ENCODE peak calls at places on chromosomes 6 and 20, in eight cellular contexts. E is body of pancreas; Y is gastrocnemius medialis; H is GM12878; W is brain microvascular endothelial cell; I is CD8-positive, alpha-beta T cell; G is Panc1; D is tibial nerve. R is an unnamed sample. For H3K27me3, the result is how much of the 10 kb centered on the place peaks cover.

GRCh38 chr6:145705561-145705960 is 29.8 kb downstream of the EPM2A start:
- DNase-seq in Y (no peak), W (peak), E (no peak), H (no peak), D (no peak), I (no peak), G (no peak), R (no peak)

GRCh38 chr20:61815176-61815575 is 250.5 kb downstream of the TAF4 start:
- DNase-seq in E (no peak), Y (no peak), W (no peak), D (no peak), H (no peak), I (no peak), G (no peak), R (no peak)

GRCh38 chr6:85865665-85866372 is 223.1 kb upstream of the SYNCRIP start:
- DNase-seq in E (peak), D (no peak), I (no peak), W (peak), Y (no peak), H (no peak), G (no peak), R (no peak)

GRCh38 chr6:1777921-1778692 is 168.4 kb downstream of the FOXC1 start:
- DNase-seq in H (no peak), D (no peak), E (no peak), G (no peak), Y (no peak), W (no peak), I (no peak), R (no peak)

GRCh38 chr6:354631-355280 is 36.8 kb upstream of the IRF4 start:
- DNase-seq in H (no peak), Y (no peak), E (no peak), D (no peak), I (no peak), G (no peak), W (no peak), R (peak)

GRCh38 chr6:143498428-143498827 is 13.1 kb downstream of the FUCA2 start:
- DNase-seq in W (no peak), E (no peak), G (no peak), H (no peak), I (no peak), Y (no peak), D (no peak), R (no peak)

GRCh38 chr6:18022398-18023231 is 35.2 kb upstream of the KIF13A start:
- DNase-seq in W (peak), D (no peak), Y (no peak), E (no peak), I (no peak), H (no peak), G (no peak), R (peak)

GRCh38 chr20:753897-754635 is 14.2 kb downstream of the SLC52A3 start:
- DNase-seq in Y (no peak), D (no peak), I (no peak), H (no peak), G (no peak), E (no peak), W (no peak), R (no peak)

GRCh38 chr6:31533455-31533841 is 4.7 kb downstream of the MCCD1 start:
- DNase-seq in E (no peak), Y (no peak), G (no peak), W (no peak), I (no peak), H (no peak), D (no peak), R (no peak)

GRCh38 chr6:58419321-58419720 is 1101.9 kb downstream of the PRIM2 start:
- DNase-seq in Y (no peak), I (no peak), G (no peak), E (no peak), H (no peak), D (no peak), W (no peak), R (no peak)

GRCh38 chr6:26159417-26160273 is 72.4 kb downstream of the HFE start:
- DNase-seq in D (no peak), G (no peak), Y (no peak), W (no peak), I (no peak), E (no peak), H (peak), R (no peak)

GRCh38 chr6:13446371-13446770 is 41.0 kb downstream of the GFOD1 start:
- DNase-seq in W (no peak), I (no peak), E (no peak), H (no peak), D (no peak), G (no peak), Y (no peak), R (no peak)

GRCh38 chr6:31037169-31037568 is 26.9 kb downstream of the MUC22 start:
- DNase-seq in Y (no peak), H (no peak), D (no peak), E (no peak), G (no peak), W (no peak), I (no peak), R (no peak)

GRCh38 chr6:6600865-6601264 is 12.3 kb downstream of the LY86 start:
- DNase-seq in G (no peak), I (no peak), W (no peak), E (no peak), Y (no peak), H (no peak), D (no peak), R (no peak)

GRCh38 chr6:43849844-43850243 is 79.8 kb downstream of the VEGFA start:
- DNase-seq in H (no peak), W (peak), I (no peak), D (no peak), G (no peak), E (no peak), Y (no peak), R (no peak)

GRCh38 chr20:64077094-64077493 is 2.2 kb downstream of the RGS19 start:
- DNase-seq in E (no peak), Y (no peak), H (no peak), D (no peak), I (no peak), W (no peak), G (no peak), R (no peak)

GRCh38 chr20:2178328-2179232 is 77.0 kb downstream of the STK35 start:
- DNase-seq in G (no peak), D (no peak), H (no peak), I (no peak), E (peak), W (no peak), Y (no peak), R (no peak)

GRCh38 chr6:23533954-23534725 is 591.9 kb upstream of the NRSN1 start:
- DNase-seq in I (no peak), E (no peak), Y (no peak), W (no peak), G (no peak), D (no peak), H (no peak), R (no peak)

GRCh38 chr6:93644611-93645010 is 225.3 kb upstream of the EPHA7 start:
- DNase-seq in I (no peak), W (no peak), Y (no peak), D (no peak), E (no peak), H (no peak), G (no peak), R (no peak)

GRCh38 chr6:31197559-31198305 is 27.2 kb upstream of the POU5F1 start:
- DNase-seq in I (peak), Y (peak), D (peak), E (peak), G (peak), W (peak), H (peak), R (peak)

GRCh38 chr20:328596-329324 is 3.4 kb downstream of the SOX12 start:
- DNase-seq in W (no peak), E (peak), G (no peak), Y (no peak), D (no peak), I (peak), H (no peak), R (no peak)

GRCh38 chr20:38162878-38163875 is 1.9 kb downstream of the TGM2 start:
- DNase-seq in W (no peak), D (no peak), E (no peak), I (no peak), Y (no peak), G (no peak), H (no peak), R (no peak)

GRCh38 chr6:45327956-45328522 is at the start of gene RUNX2:
- DNase-seq in H (no peak), G (no peak), I (peak), W (peak), Y (no peak), D (no peak), E (no peak), R (no peak)

GRCh38 chr6:113168057-113168456 is 689.1 kb upstream of the MARCKS start:
- DNase-seq in Y (no peak), I (no peak), W (no peak), D (no peak), E (no peak), H (no peak), G (no peak), R (no peak)

GRCh38 chr6:163956571-163957407 is 542.3 kb downstream of the QKI start:
- DNase-seq in E (peak), Y (peak), W (peak), I (peak), H (peak), G (peak), D (peak), R (peak)

GRCh38 chr6:14488185-14488584 is 370.6 kb downstream of the CD83 start:
- DNase-seq in D (no peak), H (no peak), I (no peak), E (no peak), G (no peak), W (no peak), Y (no peak), R (no peak)

GRCh38 chr6:113732384-113732966 is 124.7 kb upstream of the MARCKS start:
- DNase-seq in Y (peak), W (no peak), H (no peak), E (peak), G (no peak), I (no peak), D (peak), R (peak)

GRCh38 chr6:21230536-21230935 is 363.0 kb upstream of the SOX4 start:
- DNase-seq in E (no peak), W (no peak), G (no peak), D (no peak), I (no peak), Y (no peak), H (no peak), R (no peak)

GRCh38 chr20:16573011-16573965 is at the start of gene KIF16B:
- DNase-seq in H (peak), Y (peak), I (peak), D (peak), G (peak), E (peak), W (peak), R (peak)

GRCh38 chr6:9140861-9141534 is 705.7 kb upstream of the SLC35B3 start:
- DNase-seq in G (peak), W (no peak), I (no peak), Y (no peak), E (peak), D (no peak), H (no peak), R (no peak)

GRCh38 chr6:98832282-98833100 is 1.9 kb upstream of the POU3F2 start:
- DNase-seq in G (no peak), D (no peak), H (no peak), Y (no peak), I (no peak), E (no peak), W (peak), R (no peak)

GRCh38 chr20:33732166-33732970 is 572 bp downstream of the ZNF341 start:
- DNase-seq in Y (peak), G (no peak), I (peak), E (peak), H (peak), W (peak), D (peak), R (peak)

GRCh38 chr6:139982652-139983051 is 608.2 kb upstream of the CITED2 start:
- DNase-seq in I (no peak), H (no peak), E (no peak), W (peak), D (no peak), G (no peak), Y (no peak), R (no peak)

GRCh38 chr6:81704700-81705099 is 47.8 kb downstream of the TENT5A start:
- DNase-seq in E (no peak), Y (no peak), G (no peak), I (no peak), H (no peak), W (no peak), D (no peak), R (no peak)

GRCh38 chr6:33904050-33904827 is 100.4 kb upstream of the MLN start:
- DNase-seq in W (no peak), I (peak), H (peak), E (peak), G (no peak), D (no peak), Y (no peak), R (no peak)

GRCh38 chr6:33077908-33078307 is 2.1 kb downstream of the HLA-DPB1 start:
- DNase-seq in I (no peak), D (no peak), H (no peak), G (no peak), E (no peak), Y (no peak), W (no peak), R (no peak)

GRCh38 chr6:15938086-15938485 is 190.8 kb upstream of the MYLIP start:
- DNase-seq in E (no peak), H (no peak), Y (no peak), G (no peak), D (no peak), W (no peak), I (no peak), R (no peak)

DNA sequence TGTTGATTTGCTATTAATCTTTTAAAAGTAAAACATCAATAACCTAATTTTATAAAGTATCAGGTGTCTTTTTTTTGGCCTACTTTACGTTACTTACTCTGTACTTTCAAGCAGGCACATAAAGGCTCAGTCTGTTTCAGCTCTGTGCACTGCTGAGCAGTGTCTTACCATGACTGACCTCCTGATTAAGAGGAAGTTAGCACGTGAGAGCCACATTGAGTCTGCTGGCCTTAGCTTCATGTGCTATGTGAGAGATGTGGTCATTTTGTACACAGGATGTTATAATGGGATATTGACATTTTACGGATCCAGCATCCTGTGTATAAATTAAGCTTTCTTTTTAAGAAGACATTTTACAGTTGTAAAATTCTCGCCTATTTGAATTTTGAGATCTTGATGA is 31.9 kb downstream of the ARID1B start:
- DNase-seq in G (no peak), E (no peak), W (no peak), D (peak), I (no peak), Y (peak), H (peak), R (no peak)
- H3K27ac ChIP-seq in G (no peak), E (no peak), W (no peak), D (no peak), I (no peak), Y (peak), H (peak), R (peak)

DNA sequence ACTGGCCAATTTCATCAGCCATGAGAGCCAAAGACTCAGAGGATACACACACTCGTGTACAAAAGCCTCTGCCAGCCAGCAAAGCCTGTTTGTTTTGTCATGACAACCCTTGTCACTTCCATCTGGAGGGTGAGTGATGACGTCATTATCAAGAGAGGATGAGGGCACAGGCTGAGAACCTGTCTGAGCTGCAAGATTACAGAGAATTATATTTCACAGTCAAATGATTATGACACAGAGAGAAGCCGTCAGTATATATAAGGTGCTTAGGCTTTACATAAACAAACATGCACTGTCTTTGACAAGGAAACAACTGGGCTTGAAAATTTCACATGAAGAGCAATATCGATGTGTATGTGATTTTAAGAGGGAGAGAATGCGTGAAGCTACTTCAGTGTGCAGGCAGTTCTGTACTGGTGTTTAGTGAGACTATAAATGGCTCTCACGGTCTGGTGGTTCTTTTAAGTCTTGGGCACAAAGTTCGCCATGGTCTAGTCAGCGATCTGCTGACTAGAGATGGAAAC is 36.5 kb upstream of the BCLAF1 start:
- DNase-seq in G (no peak), D (no peak), I (no peak), Y (no peak), H (no peak), E (no peak), W (no peak), R (no peak)
- TF ChIP-seq CTCF in G (no peak), D (no peak), I (no peak), Y (no peak), H (no peak), E (no peak), W (no peak), R (no peak)

DNA sequence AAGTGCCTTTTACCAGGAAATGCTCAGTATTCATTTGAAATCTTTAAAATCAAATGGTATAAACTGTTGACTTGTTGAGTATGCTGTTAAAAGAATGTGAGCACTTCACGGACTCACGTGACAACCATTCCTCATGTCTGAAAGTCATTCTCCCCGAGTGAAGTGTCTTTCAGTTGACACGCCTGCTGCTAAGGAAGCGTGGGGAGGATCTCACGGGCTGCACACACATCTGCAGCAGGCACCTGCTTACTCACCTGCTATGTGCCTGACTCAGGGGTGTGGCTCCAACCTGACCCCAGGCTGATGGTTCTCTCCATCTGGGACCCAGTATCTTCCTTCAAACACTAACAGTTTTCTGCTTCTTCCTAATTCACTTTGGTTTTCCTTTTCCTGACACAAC is 32.7 kb downstream of the WDR27 start:
- DNase-seq in D (no peak), H (no peak), Y (no peak), G (no peak), E (no peak), W (no peak), I (no peak), R (no peak)
- H3K27me3 ChIP-seq in D (under half), H (under half), Y (under half), G (under half), E (under half), W (under half), I (under half), R (under half)

DNA sequence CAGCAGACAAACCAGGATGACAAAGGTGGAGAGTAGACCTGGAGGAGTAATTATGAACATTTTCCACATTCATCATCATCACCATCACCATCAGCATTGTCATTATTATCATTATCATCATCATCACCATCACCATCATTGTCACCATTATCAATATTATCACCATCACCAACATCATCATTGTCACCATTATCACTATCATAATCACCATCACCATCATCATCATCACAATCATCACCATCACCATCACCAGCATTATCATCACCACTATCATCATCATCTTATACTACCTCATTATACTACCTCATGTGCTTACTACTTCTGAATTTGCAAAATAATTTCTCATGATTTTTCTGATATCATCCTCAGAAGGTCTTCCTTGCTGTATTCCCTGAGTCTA is 39.3 kb downstream of the FOXA2 start:
- DNase-seq in H (no peak), E (no peak), W (no peak), G (no peak), Y (no peak), D (no peak), I (no peak), R (no peak)
- H3K27ac ChIP-seq in H (no peak), E (no peak), W (no peak), G (no peak), Y (no peak), D (no peak), I (no peak), R (no peak)

GRCh38 chr6:78770766-78771165 is 96.6 kb upstream of the IRAK1BP1 start:
- DNase-seq in W (no peak), E (no peak), H (no peak), G (no peak), I (no peak), D (no peak), Y (no peak), R (no peak)
- TF ChIP-seq CTCF in W (no peak), E (no peak), H (no peak), G (no peak), I (no peak), D (no peak), Y (no peak), R (no peak)

GRCh38 chr6:5086294-5086890 is 1.3 kb downstream of the PPP1R3G start:
- DNase-seq in Y (no peak), H (no peak), G (no peak), D (no peak), W (no peak), I (no peak), E (no peak), R (no peak)

GRCh38 chr6:5084787-5085637 is at the start of gene PPP1R3G:
- DNase-seq in Y (no peak), I (no peak), G (no peak), H (no peak), E (peak), W (peak), D (peak), R (peak)

GRCh38 chr6:5084192-5084786 is 852 bp upstream of the PPP1R3G start:
- DNase-seq in D (no peak), E (no peak), I (no peak), Y (no peak), W (no peak), G (no peak), H (no peak), R (no peak)

GRCh38 chr6:5087389-5087788 is 2.2 kb downstream of the PPP1R3G start:
- DNase-seq in G (no peak), W (no peak), E (no peak), D (peak), Y (no peak), I (no peak), H (no peak), R (peak)

DNA sequence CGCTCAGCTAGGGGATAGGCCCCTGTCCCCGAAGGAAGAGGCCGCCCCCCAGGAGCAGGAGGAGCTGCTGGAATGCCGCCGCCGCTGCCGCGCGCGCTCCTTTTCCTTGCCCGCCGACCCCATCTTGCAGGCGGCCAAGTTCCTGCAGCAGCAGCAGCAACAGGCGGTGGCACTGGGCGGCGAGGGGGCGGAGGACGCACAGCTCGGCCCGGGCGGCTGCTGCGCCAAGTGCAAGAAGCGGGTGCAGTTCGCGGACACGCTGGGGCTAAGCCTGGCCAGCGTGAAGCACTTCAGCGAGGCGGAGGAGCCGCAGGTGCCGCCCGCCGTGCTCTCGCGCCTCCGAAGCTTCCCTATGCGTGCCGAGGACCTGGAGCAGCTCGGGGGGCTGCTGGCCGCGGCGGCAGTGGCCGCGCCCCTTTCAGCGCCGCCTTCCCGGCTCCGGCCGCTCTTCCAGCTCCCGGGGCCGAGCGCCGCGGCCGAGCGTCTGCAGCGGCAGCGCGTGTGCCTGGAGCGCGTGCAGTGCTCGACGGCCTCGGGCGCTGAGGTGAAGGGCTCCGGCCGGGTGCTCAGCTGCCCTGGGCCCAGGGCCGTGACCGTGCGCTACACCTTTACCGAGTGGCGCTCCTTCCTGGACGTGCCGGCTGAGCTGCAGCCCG is 625 bp downstream of the PPP1R3G start:
- DNase-seq in Y (no peak), I (no peak), H (no peak), E (peak), W (no peak), D (no peak), G (no peak), R (no peak)
- H3K27me3 ChIP-seq in Y (under half), I (under half), H (under half), E (under half), W (under half), D (under half), G (under half), R (under half)

R was measured in dorsolateral prefrontal cortex.